ENCODE peak calls at places on chromosomes 6 and 20, in seven cellular contexts. K is dorsolateral prefrontal cortex; D is CD4-positive, alpha-beta T cell; B is AG09319; V is AG04450; T is OCI-LY7; L is astrocyte of the spinal cord. H is an unnamed sample.

GRCh38 chr20:50126662-50127061 is 13.7 kb upstream of the UBE2V1 start:
- DNase-seq in K (no peak), D (no peak), B (no peak), V (no peak), T (no peak), L (no peak), H (no peak)

GRCh38 chr6:87706187-87706966 is 4.3 kb upstream of the AKIRIN2 start:
- DNase-seq in K (no peak), D (no peak), B (no peak), V (no peak), T (no peak), L (peak; percentile 55), H (no peak)

GRCh38 chr6:141024526-141024925 is 1108.2 kb upstream of the GJE1 start:
- DNase-seq in K (no peak), D (no peak), B (no peak), V (no peak), T (no peak), L (no peak), H (no peak)

GRCh38 chr6:158630944-158631616 is 13.5 kb downstream of the DYNLT1 start:
- DNase-seq in K (peak; percentile 47), D (no peak), B (no peak), V (no peak), T (no peak), L (peak; percentile 43), H (peak; percentile 78)

GRCh38 chr6:30641048-30641447 is 5.9 kb upstream of the C6orf136 start:
- DNase-seq in K (no peak), D (no peak), B (no peak), V (no peak), T (peak; percentile 8), L (no peak), H (no peak)

GRCh38 chr6:71408966-71409723 is 120.5 kb downstream of the OGFRL1 start:
- DNase-seq in K (no peak), D (no peak), B (no peak), V (no peak), T (no peak), L (no peak), H (no peak)

GRCh38 chr20:46757754-46758678 is 48.6 kb downstream of the SLC2A10 start:
- DNase-seq in K (peak; percentile 12), D (peak; percentile 33), B (no peak), V (no peak), T (peak; percentile 82), L (peak; percentile 55), H (no peak)

GRCh38 chr6:146543211-146543939 is at the start of gene RAB32:
- DNase-seq in K (peak; percentile 83), D (peak; percentile 10), B (peak; percentile 93), V (peak; percentile 84), T (no peak), L (peak; percentile 94), H (peak; percentile 96)

GRCh38 chr20:9235518-9235917 is 166.6 kb downstream of the PLCB4 start:
- DNase-seq in K (no peak), D (no peak), B (peak; percentile 64), V (peak; percentile 29), T (no peak), L (peak; percentile 38), H (no peak)

GRCh38 chr6:6665505-6665904 is 77.0 kb downstream of the LY86 start:
- DNase-seq in K (no peak), D (no peak), B (no peak), V (no peak), T (no peak), L (no peak), H (no peak)

GRCh38 chr20:64110411-64111068 is 3.2 kb upstream of the NPBWR2 start:
- DNase-seq in K (no peak), D (no peak), B (no peak), V (no peak), T (no peak), L (no peak), H (peak; percentile 58)

GRCh38 chr6:3325210-3325609 is 66.5 kb downstream of the PSMG4 start:
- DNase-seq in K (no peak), D (no peak), B (peak; percentile 23), V (no peak), T (no peak), L (peak; percentile 59), H (peak; percentile 63)

GRCh38 chr20:22403860-22404608 is 180.3 kb downstream of the FOXA2 start:
- DNase-seq in K (no peak), D (no peak), B (no peak), V (no peak), T (no peak), L (no peak), H (no peak)

GRCh38 chr20:37436527-37436926 is 84.5 kb upstream of the NNAT start:
- DNase-seq in K (no peak), D (no peak), B (no peak), V (no peak), T (no peak), L (no peak), H (no peak)

GRCh38 chr6:44858998-44859397 is 469.1 kb upstream of the RUNX2 start:
- DNase-seq in K (no peak), D (no peak), B (no peak), V (no peak), T (no peak), L (peak; percentile 29), H (no peak)

GRCh38 chr6:82251942-82252341 is 4.4 kb upstream of the IBTK start:
- DNase-seq in K (no peak), D (no peak), B (no peak), V (no peak), T (peak; percentile 48), L (peak; percentile 65), H (no peak)

GRCh38 chr20:6426287-6426891 is 303.6 kb upstream of the FERMT1 start:
- DNase-seq in K (no peak), D (no peak), B (no peak), V (no peak), T (no peak), L (no peak), H (no peak)

GRCh38 chr6:168908887-168909286 is 344.8 kb downstream of the THBS2 start:
- DNase-seq in K (no peak), D (no peak), B (peak; percentile 50), V (peak; percentile 27), T (no peak), L (peak; percentile 53), H (no peak)
- TF ChIP-seq CTCF in K (no peak), D (no peak), B (peak; percentile 57), V (peak; percentile 36), T (no peak), L (peak; percentile 25), H (no peak)

GRCh38 chr6:137808836-137809315 is 58.2 kb upstream of the TNFAIP3 start:
- DNase-seq in K (no peak), D (no peak), B (no peak), V (no peak), T (no peak), L (no peak), H (no peak)

GRCh38 chr6:137808191-137808590 is 58.9 kb upstream of the TNFAIP3 start:
- DNase-seq in K (no peak), D (no peak), B (no peak), V (no peak), T (no peak), L (peak; percentile 72), H (no peak)

GRCh38 chr6:137804647-137805046 is 62.4 kb upstream of the TNFAIP3 start:
- DNase-seq in K (no peak), D (no peak), B (no peak), V (no peak), T (no peak), L (peak; percentile 72), H (no peak)

GRCh38 chr6:137805622-137806021 is 61.4 kb upstream of the TNFAIP3 start:
- DNase-seq in K (no peak), D (no peak), B (no peak), V (no peak), T (no peak), L (no peak), H (no peak)

DNA sequence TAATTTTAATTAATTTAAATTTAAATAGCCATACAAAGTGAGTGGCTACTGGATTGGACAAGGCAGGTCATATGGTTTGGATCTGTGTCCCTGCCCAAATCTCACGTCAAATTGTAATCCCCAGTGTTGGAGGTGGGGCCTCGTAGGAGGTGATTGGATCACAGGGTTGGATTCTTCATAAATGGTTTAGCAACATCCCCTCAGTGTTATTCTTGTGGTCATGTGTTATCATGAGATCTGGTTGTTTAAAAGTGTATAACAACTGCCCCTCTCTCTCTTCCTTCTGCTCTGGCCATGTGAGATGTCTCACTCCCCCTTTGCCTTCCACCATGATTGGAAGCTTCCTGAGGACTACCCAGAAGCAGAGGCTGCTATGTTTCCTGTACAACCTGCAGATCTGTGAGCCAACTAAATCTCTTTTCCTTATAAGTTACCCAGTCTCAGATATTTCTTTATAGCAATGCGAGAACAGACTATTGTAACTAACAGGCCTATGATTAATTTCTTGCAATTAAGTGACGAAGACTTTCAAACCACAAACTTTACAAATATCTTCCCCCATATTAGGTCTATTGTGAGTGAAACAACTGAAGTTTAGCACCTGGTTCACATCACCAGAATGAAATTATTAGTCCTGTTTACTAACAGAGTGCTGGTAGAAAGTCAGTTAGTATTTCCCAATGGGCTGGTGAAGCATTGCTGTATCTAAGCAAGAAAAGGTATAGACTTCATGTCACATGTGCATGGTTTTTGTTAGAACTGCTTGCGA is 60.0 kb upstream of the TNFAIP3 start:
- DNase-seq in K (no peak), D (no peak), B (no peak), V (no peak), T (no peak), L (no peak), H (no peak)
- TF ChIP-seq CTCF in K (no peak), D (no peak), B (no peak), V (no peak), T (no peak), L (no peak), H (no peak)

GRCh38 chr6:160750276-160750689 is 48.2 kb downstream of the PLG start:
- DNase-seq in K (no peak), D (no peak), B (no peak), V (no peak), T (peak; percentile 69), L (no peak), H (no peak)
- TF ChIP-seq CTCF in K (no peak), D (no peak), B (peak; percentile 24), V (no peak), T (peak; percentile 86), L (no peak), H (no peak)

GRCh38 chr6:33714385-33715040 is 3.0 kb upstream of the UQCC2 start:
- DNase-seq in K (no peak), D (no peak), B (no peak), V (no peak), T (peak; percentile 25), L (no peak), H (no peak)
- TF ChIP-seq CTCF in K (no peak), D (no peak), B (no peak), V (no peak), T (no peak), L (no peak), H (no peak)

DNA sequence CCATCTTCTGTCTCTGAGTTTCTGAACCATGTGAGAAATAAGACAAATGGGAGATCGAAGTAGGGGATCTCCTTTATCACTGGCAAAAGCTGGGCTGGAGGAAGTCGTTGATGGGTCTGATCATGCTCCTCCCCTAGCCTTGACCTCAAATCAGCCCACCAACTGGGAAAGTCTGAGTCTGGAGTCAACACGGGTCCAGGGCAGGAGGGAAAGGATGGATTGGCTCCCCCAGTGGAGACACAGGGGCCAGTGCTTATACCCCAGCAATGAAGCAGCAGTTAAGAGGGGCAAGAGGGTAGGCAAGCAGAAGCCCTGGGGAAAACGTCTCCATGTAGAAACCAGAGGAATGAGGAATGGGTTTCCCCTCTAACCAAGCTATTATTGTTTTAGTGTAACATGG is 152.6 kb downstream of the TBC1D7 start:
- DNase-seq in K (no peak), D (no peak), B (no peak), V (no peak), T (no peak), L (no peak), H (no peak)
- TF ChIP-seq CTCF in K (no peak), D (no peak), B (no peak), V (no peak), T (no peak), L (no peak), H (no peak)

H was measured in sigmoid colon.